ENCODE peak calls at places on chromosomes 3 and 15, in ten cellular contexts. F is psoas muscle; W is epithelial cell of prostate; N is cardiac fibroblast; G is effector memory CD8-positive, alpha-beta T cell; B is CD4-positive, CD25-positive, alpha-beta regulatory T cell; J is fibroblast of villous mesenchyme; T is kidney; M is GM12865; I is dorsolateral prefrontal cortex. A is an unnamed sample.

GRCh38 chr15:93986400-93986984 is 244.9 kb upstream of the MCTP2 start:
- DNase-seq in F (no peak), W (no peak), N (no peak), G (no peak), B (no peak), J (no peak), T (no peak), M (no peak), I (no peak), A (no peak)

GRCh38 chr15:37819191-37819590 is 115.2 kb upstream of the TMCO5A start:
- DNase-seq in F (no peak), W (no peak), N (peak), G (no peak), B (no peak), J (no peak), T (no peak), M (no peak), I (no peak), A (no peak)

GRCh38 chr15:75178171-75178937 is 23.3 kb upstream of the C15orf39 start:
- DNase-seq in F (peak), W (no peak), N (no peak), G (no peak), B (no peak), J (peak), T (peak), M (no peak), I (peak), A (peak)

GRCh38 chr3:147654827-147655226 is 245.7 kb downstream of the ZIC1 start:
- DNase-seq in F (no peak), W (no peak), N (peak), G (no peak), B (no peak), J (no peak), T (no peak), M (no peak), I (no peak), A (no peak)

GRCh38 chr3:145857956-145858355 is 303.0 kb downstream of the PLOD2 start:
- DNase-seq in F (no peak), W (peak), N (no peak), G (no peak), B (no peak), J (no peak), T (no peak), M (no peak), I (no peak), A (no peak)

GRCh38 chr15:66233487-66234415 is 19.8 kb downstream of the MEGF11 start:
- DNase-seq in F (no peak), W (no peak), N (no peak), G (no peak), B (no peak), J (no peak), T (no peak), M (peak), I (peak), A (no peak)

GRCh38 chr3:23170306-23170705 is 32.8 kb upstream of the UBE2E2 start:
- DNase-seq in F (no peak), W (no peak), N (no peak), G (no peak), B (no peak), J (no peak), T (no peak), M (peak), I (no peak), A (no peak)

GRCh38 chr3:119318871-119319270 is 24.7 kb downstream of the ARHGAP31 start:
- DNase-seq in F (no peak), W (no peak), N (peak), G (no peak), B (no peak), J (peak), T (no peak), M (no peak), I (no peak), A (no peak)

GRCh38 chr15:25684521-25685215 is 178.5 kb downstream of the ATP10A start:
- DNase-seq in F (peak), W (no peak), N (peak), G (no peak), B (no peak), J (peak), T (peak), M (no peak), I (no peak), A (no peak)

GRCh38 chr3:94258851-94259250 is 196.0 kb downstream of the NSUN3 start:
- DNase-seq in F (no peak), W (no peak), N (no peak), G (no peak), B (no peak), J (no peak), T (no peak), M (no peak), I (no peak), A (no peak)

GRCh38 chr15:66408254-66408653 is 21.5 kb downstream of the MAP2K1 start:
- DNase-seq in F (no peak), W (no peak), N (no peak), G (no peak), B (no peak), J (no peak), T (no peak), M (no peak), I (no peak), A (no peak)

GRCh38 chr3:81302045-81302444 is 459.4 kb downstream of the GBE1 start:
- DNase-seq in F (no peak), W (no peak), N (peak), G (no peak), B (no peak), J (peak), T (no peak), M (peak), I (no peak), A (peak)

GRCh38 chr3:138468886-138469285 is 34.5 kb downstream of the ESYT3 start:
- DNase-seq in F (peak), W (peak), N (no peak), G (no peak), B (no peak), J (peak), T (peak), M (no peak), I (no peak), A (no peak)

GRCh38 chr15:57153140-57153539 is 223.2 kb upstream of the CGNL1 start:
- DNase-seq in F (no peak), W (no peak), N (peak), G (no peak), B (no peak), J (peak), T (no peak), M (peak), I (no peak), A (no peak)

GRCh38 chr3:14393440-14394111 is 8.8 kb upstream of the SLC6A6 start:
- DNase-seq in F (no peak), W (no peak), N (no peak), G (no peak), B (no peak), J (peak), T (no peak), M (no peak), I (no peak), A (no peak)

GRCh38 chr3:123311201-123311600 is 109.5 kb downstream of the SEC22A start:
- DNase-seq in F (no peak), W (no peak), N (no peak), G (no peak), B (no peak), J (no peak), T (no peak), M (no peak), I (no peak), A (no peak)

GRCh38 chr15:28901987-28902745 is 16.4 kb downstream of the APBA2 start:
- DNase-seq in F (no peak), W (no peak), N (no peak), G (no peak), B (no peak), J (no peak), T (no peak), M (no peak), I (no peak), A (no peak)

GRCh38 chr3:144221771-144222170 is 250.1 kb downstream of the DIPK2A start:
- DNase-seq in F (no peak), W (no peak), N (no peak), G (no peak), B (no peak), J (no peak), T (no peak), M (no peak), I (no peak), A (no peak)

GRCh38 chr15:40338921-40339620 is 1.7 kb downstream of the CCDC9B start:
- DNase-seq in F (peak), W (peak), N (peak), G (no peak), B (no peak), J (peak), T (peak), M (no peak), I (peak), A (no peak)

GRCh38 chr3:124467980-124468902 is 262.0 kb upstream of the UMPS start:
- DNase-seq in F (peak), W (no peak), N (peak), G (no peak), B (no peak), J (peak), T (peak), M (peak), I (peak), A (peak)

GRCh38 chr3:25229584-25229983 is 198.5 kb upstream of the RARB start:
- DNase-seq in F (no peak), W (no peak), N (no peak), G (no peak), B (no peak), J (no peak), T (no peak), M (no peak), I (no peak), A (no peak)

GRCh38 chr15:42800731-42801474 is 64.0 kb upstream of the CDAN1 start:
- DNase-seq in F (no peak), W (no peak), N (no peak), G (no peak), B (no peak), J (no peak), T (no peak), M (peak), I (no peak), A (no peak)

GRCh38 chr3:27511724-27512422 is 27.7 kb upstream of the SLC4A7 start:
- DNase-seq in F (no peak), W (no peak), N (no peak), G (no peak), B (no peak), J (no peak), T (no peak), M (no peak), I (no peak), A (no peak)

GRCh38 chr15:54605556-54605955 is 591.2 kb downstream of the RSL24D1 start:
- DNase-seq in F (no peak), W (peak), N (no peak), G (no peak), B (no peak), J (no peak), T (no peak), M (no peak), I (no peak), A (no peak)

GRCh38 chr3:177563381-177563780 is 366.1 kb upstream of the TBL1XR1 start:
- DNase-seq in F (no peak), W (no peak), N (peak), G (no peak), B (no peak), J (peak), T (no peak), M (no peak), I (no peak), A (no peak)

GRCh38 chr3:115165701-115166100 is 18.6 kb upstream of the ZBTB20 start:
- DNase-seq in F (no peak), W (no peak), N (no peak), G (peak), B (no peak), J (no peak), T (no peak), M (no peak), I (no peak), A (no peak)

GRCh38 chr15:91049378-91050127 is 27.2 kb upstream of the VPS33B start:
- DNase-seq in F (no peak), W (peak), N (peak), G (peak), B (peak), J (peak), T (no peak), M (peak), I (peak), A (peak)

GRCh38 chr15:88648357-88649214 is 9.8 kb downstream of the ISG20 start:
- DNase-seq in F (no peak), W (no peak), N (no peak), G (no peak), B (peak), J (no peak), T (peak), M (peak), I (peak), A (no peak)

GRCh38 chr3:170726976-170727661 is 141.2 kb upstream of the SLC7A14 start:
- DNase-seq in F (no peak), W (no peak), N (peak), G (no peak), B (no peak), J (peak), T (no peak), M (no peak), I (no peak), A (no peak)

GRCh38 chr3:10391391-10391790 is 70.5 kb upstream of the SEC13 start:
- DNase-seq in F (peak), W (no peak), N (no peak), G (no peak), B (no peak), J (no peak), T (no peak), M (no peak), I (no peak), A (no peak)

GRCh38 chr3:177930771-177931170 is 605.5 kb upstream of the KCNMB2 start:
- DNase-seq in F (no peak), W (no peak), N (no peak), G (no peak), B (no peak), J (no peak), T (no peak), M (no peak), I (no peak), A (no peak)

A was measured in GM10248.